ENCODE peak calls at places on chromosome 6, in five cellular contexts. F, N, R, V and B are unnamed samples.

GRCh38 chr6:92121228-92121627 is 1298.1 kb downstream of the EPHA7 start:
- DNase-seq in V (no peak), N (no peak), F (no peak), R (no peak), B (no peak)

GRCh38 chr6:125307964-125308615 is 6.3 kb upstream of the HDDC2 start:
- DNase-seq in R (no peak), N (no peak), V (peak; percentile 11), F (no peak), B (no peak)

GRCh38 chr6:21151178-21151956 is 442.2 kb upstream of the SOX4 start:
- DNase-seq in R (no peak), V (no peak), N (no peak), F (peak; percentile 12), B (no peak)

GRCh38 chr6:24614648-24615047 is 31.3 kb downstream of the KIAA0319 start:
- DNase-seq in N (no peak), R (no peak), F (no peak), V (no peak), B (no peak)

GRCh38 chr6:144006731-144007454 is 1.2 kb downstream of the PLAGL1 start:
- DNase-seq in F (no peak), N (no peak), V (no peak), R (peak; percentile 13), B (no peak)

GRCh38 chr6:106556368-106556960 is 72.8 kb downstream of the RTN4IP1 start:
- DNase-seq in N (no peak), F (no peak), R (no peak), V (peak; percentile 17), B (no peak)

GRCh38 chr6:80767808-80768207 is 661.3 kb downstream of the BCKDHB start:
- DNase-seq in R (peak; percentile 48), N (peak; percentile 75), F (no peak), V (no peak), B (no peak)

GRCh38 chr6:36028088-36028886 is 679 bp downstream of the MAPK14 start:
- DNase-seq in V (peak; percentile 38), R (peak; percentile 27), N (no peak), F (peak; percentile 25), B (peak; percentile 15)

GRCh38 chr6:37206674-37207073 is 36.7 kb downstream of the PIM1 start:
- DNase-seq in F (no peak), R (no peak), N (no peak), V (no peak), B (no peak)

GRCh38 chr6:5199203-5200101 is 61.3 kb downstream of the LYRM4 start:
- DNase-seq in N (no peak), R (no peak), V (no peak), F (no peak), B (no peak)

GRCh38 chr6:107847844-107848802 is 24.0 kb upstream of the SCML4 start:
- DNase-seq in N (no peak), F (peak; percentile 87), R (peak; percentile 80), V (peak; percentile 62), B (peak; percentile 71)

GRCh38 chr6:115842338-115842737 is 218.4 kb downstream of the FRK start:
- DNase-seq in V (no peak), R (no peak), N (no peak), F (no peak), B (no peak)

GRCh38 chr6:52176550-52176949 is 9.6 kb upstream of the IL17A start:
- DNase-seq in N (no peak), V (peak; percentile 97), F (no peak), R (no peak), B (no peak)

GRCh38 chr6:11317885-11318771 is 85.7 kb upstream of the NEDD9 start:
- DNase-seq in F (peak; percentile 82), N (peak; percentile 95), V (no peak), R (peak; percentile 62), B (peak; percentile 42)

GRCh38 chr6:33578588-33579011 is 1.5 kb downstream of the BAK1 start:
- DNase-seq in N (no peak), R (no peak), F (no peak), V (no peak), B (peak; percentile 32)